ENCODE peak calls at places on chromosomes 7 and 10, in six cellular contexts. One of them, this sample, is unnamed.

GRCh38 chr10:125144693-125145623 is 15.4 kb downstream of the CTBP2 start:
- DNase-seq in body of pancreas: no peak
- DNase-seq in uterus: no peak
- DNase-seq in prostate gland: no peak
- DNase-seq in suprapubic skin: no peak
- DNase-seq in upper lobe of left lung: peak; percentile 55
- DNase-seq in this sample: peak; percentile 69

GRCh38 chr10:116429288-116429977 is 1.8 kb downstream of the PNLIPRP3 start:
- DNase-seq in body of pancreas: no peak
- DNase-seq in uterus: no peak
- DNase-seq in prostate gland: peak; percentile 6
- DNase-seq in suprapubic skin: no peak
- DNase-seq in upper lobe of left lung: no peak
- DNase-seq in this sample: no peak

GRCh38 chr7:63900394-63901203 is 98.0 kb upstream of the ZNF722 start:
- DNase-seq in body of pancreas: peak; percentile 97
- DNase-seq in uterus: peak; percentile 94
- DNase-seq in prostate gland: peak; percentile 95
- DNase-seq in suprapubic skin: peak; percentile 90
- DNase-seq in upper lobe of left lung: peak; percentile 95
- DNase-seq in this sample: peak; percentile 99

GRCh38 chr7:102220229-102220850 is 66.3 kb upstream of the SH2B2 start:
- DNase-seq in body of pancreas: no peak
- DNase-seq in uterus: no peak
- DNase-seq in prostate gland: no peak
- DNase-seq in suprapubic skin: no peak
- DNase-seq in upper lobe of left lung: no peak
- DNase-seq in this sample: no peak

GRCh38 chr10:25725917-25726716 is 207.9 kb upstream of the MYO3A start:
- DNase-seq in body of pancreas: peak; percentile 59
- DNase-seq in uterus: no peak
- DNase-seq in prostate gland: no peak
- DNase-seq in suprapubic skin: no peak
- DNase-seq in upper lobe of left lung: no peak
- DNase-seq in this sample: peak; percentile 42

GRCh38 chr10:62562795-62563194 is 188.6 kb downstream of the ZNF365 start:
- DNase-seq in body of pancreas: no peak
- DNase-seq in uterus: no peak
- DNase-seq in prostate gland: no peak
- DNase-seq in suprapubic skin: no peak
- DNase-seq in upper lobe of left lung: no peak
- DNase-seq in this sample: no peak

GRCh38 chr7:98733036-98733435 is 116.0 kb downstream of the NPTX2 start:
- DNase-seq in body of pancreas: no peak
- DNase-seq in uterus: no peak
- DNase-seq in prostate gland: no peak
- DNase-seq in suprapubic skin: no peak
- DNase-seq in upper lobe of left lung: no peak
- DNase-seq in this sample: peak; percentile 74

GRCh38 chr7:19110778-19111175 is 6.7 kb downstream of the TWIST1 start:
- DNase-seq in body of pancreas: no peak
- DNase-seq in uterus: no peak
- DNase-seq in prostate gland: no peak
- DNase-seq in suprapubic skin: no peak
- DNase-seq in upper lobe of left lung: no peak
- DNase-seq in this sample: no peak

GRCh38 chr10:5659702-5660528 is 6.5 kb downstream of the ASB13 start:
- DNase-seq in body of pancreas: peak; percentile 76
- DNase-seq in uterus: peak; percentile 52
- DNase-seq in prostate gland: no peak
- DNase-seq in suprapubic skin: no peak
- DNase-seq in upper lobe of left lung: peak; percentile 81
- DNase-seq in this sample: peak; percentile 36

GRCh38 chr10:12081879-12082560 is 13.3 kb downstream of the DHTKD1 start:
- DNase-seq in body of pancreas: no peak
- DNase-seq in uterus: no peak
- DNase-seq in prostate gland: no peak
- DNase-seq in suprapubic skin: no peak
- DNase-seq in upper lobe of left lung: no peak
- DNase-seq in this sample: no peak

GRCh38 chr7:17477182-17477581 is 178.7 kb downstream of the AHR start:
- DNase-seq in body of pancreas: no peak
- DNase-seq in uterus: no peak
- DNase-seq in prostate gland: no peak
- DNase-seq in suprapubic skin: no peak
- DNase-seq in upper lobe of left lung: no peak
- DNase-seq in this sample: no peak

GRCh38 chr10:78295242-78295641 is 261.6 kb downstream of the RPS24 start:
- DNase-seq in body of pancreas: no peak
- DNase-seq in uterus: no peak
- DNase-seq in prostate gland: no peak
- DNase-seq in suprapubic skin: no peak
- DNase-seq in upper lobe of left lung: no peak
- DNase-seq in this sample: no peak

GRCh38 chr10:102642553-102643345 is 1.5 kb upstream of the TRIM8 start:
- DNase-seq in body of pancreas: peak; percentile 72
- DNase-seq in uterus: peak; percentile 73
- DNase-seq in prostate gland: peak; percentile 75
- DNase-seq in suprapubic skin: no peak
- DNase-seq in upper lobe of left lung: peak; percentile 56
- DNase-seq in this sample: peak; percentile 69

GRCh38 chr10:34748357-34748756 is 66.7 kb downstream of the PARD3 start:
- DNase-seq in body of pancreas: no peak
- DNase-seq in uterus: no peak
- DNase-seq in prostate gland: no peak
- DNase-seq in suprapubic skin: no peak
- DNase-seq in upper lobe of left lung: no peak
- DNase-seq in this sample: no peak

GRCh38 chr7:70615066-70615465 is 516.9 kb upstream of the GALNT17 start:
- DNase-seq in body of pancreas: no peak
- DNase-seq in uterus: no peak
- DNase-seq in prostate gland: no peak
- DNase-seq in suprapubic skin: no peak
- DNase-seq in upper lobe of left lung: no peak
- DNase-seq in this sample: no peak

GRCh38 chr10:52245547-52245946 is 68.5 kb upstream of the DKK1 start:
- DNase-seq in body of pancreas: no peak
- DNase-seq in uterus: no peak
- DNase-seq in prostate gland: no peak
- DNase-seq in suprapubic skin: no peak
- DNase-seq in upper lobe of left lung: no peak
- DNase-seq in this sample: no peak

GRCh38 chr7:139960158-139960557 is 102.6 kb downstream of the PARP12 start:
- DNase-seq in body of pancreas: no peak
- DNase-seq in uterus: no peak
- DNase-seq in prostate gland: no peak
- DNase-seq in suprapubic skin: no peak
- DNase-seq in upper lobe of left lung: no peak
- DNase-seq in this sample: no peak

GRCh38 chr10:3484306-3485187 is 300.5 kb downstream of the KLF6 start:
- DNase-seq in body of pancreas: no peak
- DNase-seq in uterus: no peak
- DNase-seq in prostate gland: no peak
- DNase-seq in suprapubic skin: no peak
- DNase-seq in upper lobe of left lung: no peak
- DNase-seq in this sample: no peak

GRCh38 chr7:7554647-7555575 is 11.8 kb upstream of the MIOS start:
- DNase-seq in body of pancreas: no peak
- DNase-seq in uterus: no peak
- DNase-seq in prostate gland: no peak
- DNase-seq in suprapubic skin: no peak
- DNase-seq in upper lobe of left lung: no peak
- DNase-seq in this sample: no peak

GRCh38 chr10:91422915-91423314 is 12.8 kb downstream of the HECTD2 start:
- DNase-seq in body of pancreas: no peak
- DNase-seq in uterus: no peak
- DNase-seq in prostate gland: no peak
- DNase-seq in suprapubic skin: no peak
- DNase-seq in upper lobe of left lung: no peak
- DNase-seq in this sample: no peak

GRCh38 chr7:36289833-36290661 is 99.6 kb upstream of the ANLN start:
- DNase-seq in body of pancreas: peak; percentile 98
- DNase-seq in uterus: no peak
- DNase-seq in prostate gland: peak; percentile 81
- DNase-seq in suprapubic skin: no peak
- DNase-seq in upper lobe of left lung: peak; percentile 82
- DNase-seq in this sample: no peak

GRCh38 chr7:916291-916941 is 38.1 kb downstream of the ADAP1 start:
- DNase-seq in body of pancreas: no peak
- DNase-seq in uterus: no peak
- DNase-seq in prostate gland: no peak
- DNase-seq in suprapubic skin: no peak
- DNase-seq in upper lobe of left lung: no peak
- DNase-seq in this sample: no peak

GRCh38 chr7:73438547-73439245 is 5.1 kb downstream of the FZD9 start:
- DNase-seq in body of pancreas: no peak
- DNase-seq in uterus: no peak
- DNase-seq in prostate gland: no peak
- DNase-seq in suprapubic skin: no peak
- DNase-seq in upper lobe of left lung: no peak
- DNase-seq in this sample: no peak

GRCh38 chr10:13648425-13648824 is 61.7 kb downstream of the PRPF18 start:
- DNase-seq in body of pancreas: no peak
- DNase-seq in uterus: no peak
- DNase-seq in prostate gland: no peak
- DNase-seq in suprapubic skin: no peak
- DNase-seq in upper lobe of left lung: no peak
- DNase-seq in this sample: no peak

DNA sequence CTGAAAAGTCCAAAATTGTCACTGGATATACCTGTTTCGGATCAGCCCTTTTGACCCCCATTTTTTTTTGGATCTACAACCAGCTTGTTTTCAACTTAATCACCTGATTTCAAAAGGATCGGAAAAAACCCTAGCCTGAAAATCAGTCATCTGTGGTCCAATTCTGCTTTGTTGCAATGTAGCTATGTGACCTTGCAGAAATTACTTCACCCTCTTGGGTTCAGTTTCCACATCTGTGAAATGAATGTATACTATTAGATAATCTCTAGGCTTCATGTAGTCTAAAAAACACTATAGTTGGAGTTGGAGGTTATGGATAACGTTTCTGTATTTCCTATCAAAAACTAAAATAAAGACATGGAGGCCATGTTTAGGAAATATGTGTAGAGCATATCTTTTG is 37.1 kb downstream of the STEAP4 start:
- DNase-seq in body of pancreas: no peak
- DNase-seq in uterus: no peak
- DNase-seq in prostate gland: no peak
- DNase-seq in suprapubic skin: no peak
- DNase-seq in upper lobe of left lung: no peak
- DNase-seq in this sample: no peak
- H3K27ac ChIP-seq in body of pancreas: no peak overlapping the region
- H3K27ac ChIP-seq in uterus: no peak overlapping the region
- H3K27ac ChIP-seq in prostate gland: no peak overlapping the region
- H3K27ac ChIP-seq in suprapubic skin: no peak overlapping the region
- H3K27ac ChIP-seq in upper lobe of left lung: no peak overlapping the region
- H3K27ac ChIP-seq in this sample: no peak overlapping the region

GRCh38 chr7:141320287-141320686 is 230.9 kb upstream of the AGK start:
- DNase-seq in body of pancreas: no peak
- DNase-seq in uterus: no peak
- DNase-seq in prostate gland: no peak
- DNase-seq in suprapubic skin: no peak
- DNase-seq in upper lobe of left lung: no peak
- DNase-seq in this sample: no peak
- TF ChIP-seq POLR2A in body of pancreas: no peak
- TF ChIP-seq POLR2A in uterus: no peak
- TF ChIP-seq POLR2A in prostate gland: no peak
- TF ChIP-seq POLR2A in suprapubic skin: no peak
- TF ChIP-seq POLR2A in upper lobe of left lung: no peak
- TF ChIP-seq POLR2A in this sample: no peak

GRCh38 chr7:131629203-131629871 is 72.9 kb upstream of the PODXL start:
- DNase-seq in body of pancreas: no peak
- DNase-seq in uterus: peak; percentile 56
- DNase-seq in prostate gland: no peak
- DNase-seq in suprapubic skin: no peak
- DNase-seq in upper lobe of left lung: no peak
- DNase-seq in this sample: no peak
- H3K27ac ChIP-seq in body of pancreas: no peak overlapping the region
- H3K27ac ChIP-seq in uterus: peak overlapping the region; percentile 86
- H3K27ac ChIP-seq in prostate gland: no peak overlapping the region
- H3K27ac ChIP-seq in suprapubic skin: peak overlapping the region; percentile 84
- H3K27ac ChIP-seq in upper lobe of left lung: peak overlapping the region; percentile 59
- H3K27ac ChIP-seq in this sample: no peak overlapping the region

GRCh38 chr7:134892963-134893362 is 93.3 kb upstream of the AGBL3 start:
- DNase-seq in body of pancreas: no peak
- DNase-seq in uterus: no peak
- DNase-seq in prostate gland: no peak
- DNase-seq in suprapubic skin: no peak
- DNase-seq in upper lobe of left lung: no peak
- DNase-seq in this sample: no peak

GRCh38 chr7:134893920-134894319 is 92.4 kb upstream of the AGBL3 start:
- DNase-seq in body of pancreas: no peak
- DNase-seq in uterus: no peak
- DNase-seq in prostate gland: no peak
- DNase-seq in suprapubic skin: no peak
- DNase-seq in upper lobe of left lung: no peak
- DNase-seq in this sample: no peak

GRCh38 chr7:134890246-134891240 is 95.8 kb upstream of the AGBL3 start:
- DNase-seq in body of pancreas: no peak
- DNase-seq in uterus: peak; percentile 51
- DNase-seq in prostate gland: peak; percentile 28
- DNase-seq in suprapubic skin: no peak
- DNase-seq in upper lobe of left lung: no peak
- DNase-seq in this sample: no peak

GRCh38 chr7:134892002-134892693 is 94.2 kb upstream of the AGBL3 start:
- DNase-seq in body of pancreas: no peak
- DNase-seq in uterus: no peak
- DNase-seq in prostate gland: no peak
- DNase-seq in suprapubic skin: no peak
- DNase-seq in upper lobe of left lung: no peak
- DNase-seq in this sample: no peak

DNA sequence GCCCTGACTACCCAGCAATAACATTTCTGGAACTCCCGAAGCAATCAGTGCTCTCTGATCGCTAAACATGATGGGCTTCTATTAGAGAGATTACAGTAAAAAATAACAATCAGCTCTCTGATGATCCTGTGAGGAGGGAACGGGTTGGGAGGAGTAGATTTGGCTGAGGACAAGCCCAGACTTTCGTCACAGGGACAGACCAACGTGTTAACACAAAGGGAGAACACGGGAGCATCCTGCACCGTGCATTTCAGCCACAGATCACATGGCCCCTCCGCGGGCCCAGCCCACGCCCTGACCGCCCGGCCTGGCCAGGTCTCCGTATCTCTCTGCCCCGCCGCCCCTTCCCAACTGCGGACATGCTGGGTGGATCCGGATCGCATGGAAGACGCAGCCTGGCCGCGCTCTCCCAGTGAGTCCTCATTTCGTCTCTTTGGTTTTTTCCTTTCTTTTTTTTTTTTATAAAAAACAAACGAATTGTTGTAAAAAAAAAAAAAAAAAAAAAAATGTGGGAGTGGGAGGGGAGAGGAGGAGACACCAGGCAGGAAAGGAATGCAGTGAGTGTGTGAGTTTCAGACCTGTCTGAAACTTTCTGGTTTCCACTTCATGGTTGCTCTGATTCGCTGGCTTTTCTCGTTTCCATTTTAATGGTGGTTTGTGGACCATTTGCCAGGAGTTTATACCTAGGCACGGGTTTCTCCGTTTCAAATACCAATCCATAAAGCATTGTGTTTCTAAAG is 94.9 kb upstream of the AGBL3 start:
- DNase-seq in body of pancreas: peak; percentile 80
- DNase-seq in uterus: peak; percentile 84
- DNase-seq in prostate gland: peak; percentile 78
- DNase-seq in suprapubic skin: peak; percentile 91
- DNase-seq in upper lobe of left lung: peak; percentile 44
- DNase-seq in this sample: peak; percentile 96
- TF ChIP-seq POLR2A in body of pancreas: peak; percentile 58
- TF ChIP-seq POLR2A in uterus: peak; percentile 59
- TF ChIP-seq POLR2A in prostate gland: no peak
- TF ChIP-seq POLR2A in suprapubic skin: no peak
- TF ChIP-seq POLR2A in upper lobe of left lung: no peak
- TF ChIP-seq POLR2A in this sample: no peak

This sample was measured in testis.